ENCODE peak calls at places on chromosomes 2 and 18, in ten cellular contexts. K, O, Y, B, D, I, Q, M, N and P are unnamed samples.

GRCh38 chr18:47577520-47577919 is 326.1 kb upstream of the SKOR2 start:
- DNase-seq in D (no peak), Y (no peak), O (no peak), M (no peak), Q (no peak), K (no peak), I (no peak), B (no peak), N (no peak), P (no peak)

GRCh38 chr18:21163647-21164625 is 52.3 kb upstream of the ROCK1 start:
- DNase-seq in Y (no peak), B (no peak), Q (no peak), K (no peak), D (peak; percentile 83), I (peak; percentile 57), M (no peak), O (peak; percentile 91), N (no peak), P (no peak)

GRCh38 chr2:22673501-22673900 is 711.5 kb upstream of the KLHL29 start:
- DNase-seq in O (no peak), D (no peak), Q (no peak), N (no peak), B (no peak), K (no peak), M (no peak), Y (no peak), I (no peak), P (no peak)

GRCh38 chr18:45664824-45665763 is 49.8 kb downstream of the SLC14A2 start:
- DNase-seq in B (peak; percentile 57), Q (peak; percentile 74), Y (peak; percentile 82), K (no peak), N (peak; percentile 86), I (no peak), O (peak; percentile 75), D (peak; percentile 64), M (peak; percentile 14), P (no peak)

GRCh38 chr2:234158812-234159211 is 108.3 kb downstream of the SPP2 start:
- DNase-seq in D (no peak), K (no peak), Q (no peak), B (no peak), Y (no peak), M (no peak), I (no peak), O (no peak), N (no peak), P (no peak)

GRCh38 chr2:80624062-80624461 is 319.5 kb upstream of the LRRTM1 start:
- DNase-seq in K (no peak), N (no peak), I (no peak), B (no peak), Q (no peak), D (no peak), Y (no peak), O (no peak), M (no peak), P (no peak)

GRCh38 chr2:96631804-96632435 is 6.2 kb downstream of the KANSL3 start:
- DNase-seq in M (no peak), Y (no peak), O (no peak), Q (no peak), D (peak; percentile 47), B (no peak), K (no peak), N (no peak), I (no peak), P (no peak)

GRCh38 chr18:64322189-64322588 is 173.3 kb upstream of the LINC00305 start:
- DNase-seq in I (no peak), N (no peak), M (no peak), D (no peak), Y (no peak), O (no peak), Q (no peak), B (no peak), K (no peak), P (no peak)

GRCh38 chr2:59297829-59298228 is 1056.7 kb upstream of the FANCL start:
- DNase-seq in B (no peak), D (no peak), Y (no peak), K (no peak), O (no peak), M (no peak), Q (no peak), N (no peak), I (no peak), P (no peak)

GRCh38 chr2:121626777-121627524 is 22.3 kb downstream of the CLASP1 start:
- DNase-seq in N (no peak), Y (no peak), K (no peak), I (peak; percentile 92), M (no peak), O (peak; percentile 96), D (peak; percentile 78), Q (no peak), B (no peak), P (peak; percentile 58)

GRCh38 chr2:179758636-179759035 is 102.8 kb downstream of the ZNF385B start:
- DNase-seq in B (no peak), O (no peak), I (no peak), N (no peak), D (no peak), Q (no peak), K (no peak), M (no peak), Y (no peak), P (no peak)

GRCh38 chr18:76493213-76494107 is 1.6 kb downstream of the ZNF516 start:
- DNase-seq in Y (peak; percentile 44), Q (no peak), D (peak; percentile 81), I (no peak), M (no peak), K (no peak), N (no peak), O (peak; percentile 50), B (no peak), P (peak; percentile 50)

GRCh38 chr18:69250305-69251151 is 150.2 kb upstream of the DOK6 start:
- DNase-seq in Y (no peak), K (no peak), M (no peak), Q (no peak), O (peak; percentile 82), B (peak; percentile 50), N (no peak), D (peak; percentile 58), I (peak; percentile 24), P (no peak)

GRCh38 chr18:66124394-66124793 is 373.6 kb downstream of the CDH7 start:
- DNase-seq in B (no peak), I (no peak), D (no peak), M (no peak), Q (no peak), N (no peak), Y (no peak), K (no peak), O (no peak), P (no peak)

GRCh38 chr2:145114726-145115125 is 594.8 kb upstream of the ZEB2 start:
- DNase-seq in K (no peak), B (no peak), O (no peak), Q (no peak), I (no peak), M (no peak), D (peak; percentile 39), Y (no peak), N (no peak), P (no peak)

GRCh38 chr18:51385270-51385669 is 187.8 kb upstream of the MEX3C start:
- DNase-seq in D (no peak), N (no peak), O (no peak), Y (no peak), I (no peak), M (no peak), K (no peak), Q (no peak), B (no peak), P (no peak)

GRCh38 chr2:102063360-102063947 is 71.7 kb downstream of the IL1R2 start:
- DNase-seq in N (peak; percentile 62), O (peak; percentile 97), Y (no peak), I (no peak), K (no peak), M (no peak), D (peak; percentile 89), B (no peak), Q (no peak), P (no peak)

GRCh38 chr2:71423817-71424420 is 29.4 kb upstream of the DYSF start:
- DNase-seq in M (no peak), B (no peak), I (no peak), N (no peak), O (peak; percentile 4), K (no peak), Q (no peak), Y (no peak), D (no peak), P (no peak)

GRCh38 chr2:27086722-27087446 is at the start of gene KHK:
- DNase-seq in K (no peak), M (peak; percentile 49), Y (peak; percentile 24), Q (peak; percentile 53), N (peak; percentile 90), D (no peak), O (peak; percentile 41), I (no peak), B (no peak), P (peak; percentile 92)

GRCh38 chr2:31354837-31355236 is 59.7 kb downstream of the XDH start:
- DNase-seq in K (no peak), D (no peak), B (no peak), Y (no peak), I (no peak), Q (no peak), O (peak; percentile 30), M (no peak), N (no peak), P (no peak)

GRCh38 chr2:141496805-141497204 is 634.0 kb downstream of the LRP1B start:
- DNase-seq in O (no peak), Y (no peak), M (no peak), Q (no peak), D (no peak), K (no peak), B (no peak), I (no peak), N (no peak), P (no peak)

GRCh38 chr2:239306274-239307220 is 94.3 kb downstream of the HDAC4 start:
- DNase-seq in K (no peak), M (no peak), D (no peak), O (no peak), I (no peak), Q (no peak), N (peak; percentile 36), Y (no peak), B (no peak), P (peak; percentile 19)

GRCh38 chr2:143152219-143152618 is 23.0 kb downstream of the ARHGAP15 start:
- DNase-seq in K (no peak), M (no peak), I (no peak), Q (no peak), O (no peak), B (no peak), Y (no peak), D (no peak), N (no peak), P (no peak)

GRCh38 chr18:62318613-62319012 is 6.5 kb upstream of the TNFRSF11A start:
- DNase-seq in N (no peak), Q (no peak), M (no peak), B (no peak), I (no peak), Y (no peak), D (no peak), O (no peak), K (no peak), P (no peak)

GRCh38 chr18:61574665-61575064 is 241.4 kb downstream of the CDH20 start:
- DNase-seq in Q (no peak), I (no peak), N (no peak), D (no peak), K (no peak), O (no peak), M (no peak), Y (no peak), B (no peak), P (no peak)

GRCh38 chr2:45968946-45969584 is 317.6 kb downstream of the PRKCE start:
- DNase-seq in M (no peak), Y (no peak), Q (no peak), N (no peak), I (peak; percentile 17), O (no peak), D (peak; percentile 38), B (no peak), K (no peak), P (peak; percentile 80)

GRCh38 chr2:10346929-10347558 is 44.3 kb downstream of the HPCAL1 start:
- DNase-seq in K (no peak), Y (no peak), O (no peak), D (no peak), I (no peak), M (no peak), Q (no peak), N (no peak), B (no peak), P (no peak)

GRCh38 chr2:15705310-15705709 is 113.6 kb downstream of the DDX1 start:
- DNase-seq in B (no peak), M (no peak), K (no peak), Q (no peak), D (no peak), I (no peak), N (no peak), Y (no peak), O (no peak), P (no peak)